ENCODE peak calls at places on chromosomes 4 and X, in nine cellular contexts. E is GM06990, O is GM23338, Y is H9, N is colonic mucosa, K is brain microvascular endothelial cell, G is neural progenitor cell, V is fibroblast of mammary gland, L is tibial nerve. Q is an unnamed sample.

GRCh38 chr4:98601719-98602118 is 56.7 kb downstream of the TSPAN5 start:
- DNase-seq in V (peak; percentile 52), L (no peak), N (no peak), E (no peak), K (peak; percentile 48), Y (no peak), G (no peak), O (no peak), Q (no peak)

GRCh38 chr4:15568814-15569213 is 86.3 kb downstream of the FBXL5 start:
- DNase-seq in K (no peak), E (no peak), Y (no peak), O (no peak), V (no peak), L (no peak), G (no peak), N (no peak), Q (no peak)

GRCh38 chr4:185128272-185129119 is 14.6 kb upstream of the SLC25A4 start:
- DNase-seq in K (no peak), G (peak; percentile 69), N (no peak), L (no peak), O (peak; percentile 76), V (no peak), E (peak; percentile 51), Y (peak; percentile 70), Q (peak; percentile 24)

GRCh38 chr4:139665690-139666529 is at the start of gene MGST2:
- DNase-seq in G (peak; percentile 73), N (peak; percentile 94), O (peak; percentile 75), E (peak; percentile 44), Y (peak; percentile 68), L (peak; percentile 60), V (peak; percentile 59), K (peak; percentile 67), Q (peak; percentile 46)

GRCh38 chr4:24642941-24643628 is 58.7 kb upstream of the DHX15 start:
- DNase-seq in G (no peak), E (no peak), Y (no peak), O (no peak), N (peak; percentile 16), L (no peak), K (peak; percentile 78), V (peak; percentile 40), Q (peak; percentile 51)

GRCh38 chr4:65917486-65917885 is 247.2 kb upstream of the EPHA5 start:
- DNase-seq in G (no peak), N (no peak), K (peak; percentile 79), Y (no peak), V (peak; percentile 33), O (no peak), E (no peak), L (no peak), Q (no peak)

GRCh38 chrX:39816871-39817731 is 280.7 kb downstream of the BCOR start:
- DNase-seq in V (peak; percentile 62), K (peak; percentile 36), G (peak; percentile 68), L (no peak), Y (peak; percentile 93), E (no peak), O (peak; percentile 86), N (no peak), Q (no peak)

GRCh38 chr4:164716901-164717300 is 37.0 kb upstream of the SMIM31 start:
- DNase-seq in O (peak; percentile 74), V (peak; percentile 1), N (no peak), L (no peak), K (no peak), Y (peak; percentile 39), G (peak; percentile 18), E (no peak), Q (no peak)

GRCh38 chr4:13866881-13867280 is 239.4 kb upstream of the BOD1L1 start:
- DNase-seq in N (no peak), G (no peak), Y (no peak), V (peak; percentile 54), L (no peak), E (no peak), O (no peak), K (no peak), Q (no peak)

GRCh38 chr4:1502501-1502886 is 96.3 kb upstream of the NKX1-1 start:
- DNase-seq in N (no peak), Y (no peak), V (no peak), O (no peak), K (no peak), L (no peak), G (no peak), E (no peak), Q (no peak)

GRCh38 chr4:23728393-23728792 is 161.5 kb downstream of the PPARGC1A start:
- DNase-seq in L (peak; percentile 20), E (no peak), Y (no peak), V (peak; percentile 92), K (peak; percentile 4), O (no peak), N (no peak), G (no peak), Q (no peak)

GRCh38 chr4:118757761-118758213 is 72.6 kb downstream of the METTL14 start:
- DNase-seq in L (no peak), V (peak; percentile 70), O (no peak), N (no peak), G (no peak), Y (no peak), K (no peak), E (no peak), Q (no peak)

GRCh38 chr4:83075271-83075670 is 39.3 kb downstream of the PLAC8 start:
- DNase-seq in V (peak; percentile 35), E (no peak), G (no peak), L (no peak), Y (no peak), K (no peak), N (no peak), O (no peak), Q (no peak)

GRCh38 chr4:165537028-165537648 is 158.3 kb downstream of the CPE start:
- DNase-seq in O (peak; percentile 66), E (no peak), N (no peak), K (peak; percentile 26), G (peak; percentile 73), L (peak; percentile 16), Y (no peak), V (peak; percentile 66), Q (peak; percentile 14)

GRCh38 chrX:74614193-74614909 is at the start of gene RLIM:
- DNase-seq in V (peak; percentile 94), L (peak; percentile 85), Y (peak; percentile 94), E (peak; percentile 93), K (peak; percentile 94), N (peak; percentile 91), G (peak; percentile 94), O (peak; percentile 93), Q (peak; percentile 94)

GRCh38 chrX:140507982-140508305 is 3.1 kb upstream of the SOX3 start:
- DNase-seq in O (peak; percentile 90), L (no peak), Y (peak; percentile 86), N (no peak), G (peak; percentile 92), V (no peak), K (no peak), E (no peak), Q (no peak)

GRCh38 chr4:145278341-145279121 is 98.1 kb upstream of the OTUD4 start:
- DNase-seq in G (no peak), E (peak; percentile 13), K (peak; percentile 19), Y (no peak), O (no peak), N (no peak), V (peak; percentile 80), L (no peak), Q (no peak)

GRCh38 chr4:182235016-182235415 is 8.2 kb upstream of the TENM3 start:
- DNase-seq in L (no peak), K (no peak), E (no peak), Y (no peak), G (no peak), O (no peak), N (no peak), V (no peak), Q (no peak)

GRCh38 chr4:16233569-16234177 is 7.4 kb upstream of the TAPT1 start:
- DNase-seq in L (no peak), K (no peak), N (no peak), E (no peak), V (no peak), G (no peak), O (no peak), Y (no peak), Q (no peak)

GRCh38 chr4:101621120-101621519 is 169.4 kb upstream of the BANK1 start:
- DNase-seq in G (no peak), E (no peak), L (no peak), O (no peak), V (peak; percentile 78), Y (no peak), N (no peak), K (peak; percentile 18), Q (no peak)

GRCh38 chrX:31258163-31258562 is 186.3 kb upstream of the FTHL17 start:
- DNase-seq in K (no peak), E (no peak), L (no peak), N (no peak), O (no peak), V (no peak), G (no peak), Y (no peak), Q (no peak)

GRCh38 chrX:70313503-70313902 is 23.6 kb downstream of the KIF4A start:
- DNase-seq in V (peak; percentile 48), Y (no peak), E (no peak), K (peak; percentile 24), G (no peak), N (no peak), L (no peak), O (no peak), Q (no peak)

GRCh38 chr4:138334346-138335016 is 92.3 kb upstream of the SLC7A11 start:
- DNase-seq in L (no peak), V (no peak), N (peak; percentile 51), K (no peak), E (no peak), O (no peak), Y (no peak), G (no peak), Q (peak; percentile 30)
- TF ChIP-seq CTCF in L (no peak), V (no peak), N (no peak), K (no peak), E (no peak), O (no peak), Y (no peak), G (no peak), Q (no peak)

DNA sequence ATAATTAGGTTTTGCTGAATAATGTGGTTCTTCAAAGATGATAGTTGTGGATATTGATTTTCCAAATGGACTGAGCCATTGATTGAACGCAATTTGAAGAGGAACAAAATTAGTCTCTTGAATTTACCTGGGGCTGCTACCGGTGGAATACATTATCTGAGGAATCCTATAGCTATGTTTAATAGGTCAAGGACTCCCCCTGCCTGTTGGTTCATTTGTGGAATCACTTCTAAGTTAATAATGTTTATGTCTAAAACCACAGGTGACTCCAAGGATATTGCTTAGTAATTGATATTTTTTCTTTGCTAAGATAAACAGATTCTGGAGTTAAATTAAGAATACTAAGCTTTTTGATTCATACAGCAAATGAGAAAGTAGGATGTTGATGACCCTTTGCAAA is 576.0 kb upstream of the PABPC4L start:
- DNase-seq in V (no peak), E (no peak), K (no peak), O (peak; percentile 68), Y (no peak), G (peak; percentile 31), L (no peak), N (no peak), Q (peak; percentile 15)
- TF ChIP-seq CTCF in V (no peak), E (no peak), K (no peak), O (peak; percentile 62), Y (peak; percentile 68), G (peak; percentile 49), L (no peak), N (no peak), Q (no peak)

GRCh38 chr4:38235338-38235737 is 275.1 kb downstream of the PTTG2 start:
- DNase-seq in E (no peak), Y (no peak), K (no peak), O (no peak), L (no peak), G (no peak), N (no peak), V (no peak), Q (no peak)
- TF ChIP-seq CTCF in E (no peak), Y (no peak), K (no peak), O (no peak), L (no peak), G (no peak), N (no peak), V (no peak), Q (no peak)

GRCh38 chr4:9927317-9928007 is 93.8 kb downstream of the SLC2A9 start:
- DNase-seq in O (no peak), V (no peak), Y (no peak), L (no peak), K (no peak), E (no peak), G (no peak), N (no peak), Q (no peak)
- TF ChIP-seq CTCF in O (no peak), V (no peak), Y (peak; percentile 32), L (no peak), K (no peak), E (no peak), G (no peak), N (no peak), Q (no peak)

Q was measured in Calu3.